ENCODE peak calls at places on chromosomes 16 and 17, in ten cellular contexts. R, E, U, O, P, Y, C, I, Z and J are unnamed samples.

GRCh38 chr17:76281573-76282371 is 16.6 kb downstream of the UBALD2 start:
- DNase-seq in R (no peak), E (no peak), U (no peak), O (no peak), P (no peak), Y (no peak), C (no peak), I (no peak), Z (no peak), J (no peak)

GRCh38 chr17:3843935-3844516 is 2.0 kb downstream of the NCBP3 start:
- DNase-seq in R (peak; percentile 59), E (peak; percentile 56), U (no peak), O (peak; percentile 40), P (peak; percentile 49), Y (no peak), C (peak; percentile 74), I (peak; percentile 56), Z (peak; percentile 58), J (peak; percentile 92)

GRCh38 chr16:30794634-30795033 is 7.6 kb upstream of the ZNF629 start:
- DNase-seq in R (no peak), E (no peak), U (no peak), O (no peak), P (no peak), Y (no peak), C (no peak), I (no peak), Z (no peak), J (no peak)

GRCh38 chr17:5583426-5584382 is 605 bp downstream of the NLRP1 start:
- DNase-seq in R (peak; percentile 23), E (no peak), U (peak; percentile 15), O (peak; percentile 67), P (no peak), Y (no peak), C (no peak), I (peak; percentile 76), Z (no peak), J (peak; percentile 46)

GRCh38 chr16:28597692-28598261 is 927 bp upstream of the SULT1A2 start:
- DNase-seq in R (peak; percentile 41), E (no peak), U (no peak), O (no peak), P (no peak), Y (peak; percentile 32), C (peak; percentile 65), I (no peak), Z (peak; percentile 50), J (peak; percentile 74)

GRCh38 chr17:61354895-61355294 is 44.7 kb upstream of the TBX2 start:
- DNase-seq in R (no peak), E (no peak), U (no peak), O (no peak), P (no peak), Y (no peak), C (peak; percentile 58), I (no peak), Z (peak; percentile 43), J (peak; percentile 85)

GRCh38 chr17:41939044-41939695 is 8.8 kb downstream of the ODAD4 start:
- DNase-seq in R (no peak), E (no peak), U (no peak), O (no peak), P (no peak), Y (no peak), C (no peak), I (no peak), Z (no peak), J (no peak)

GRCh38 chr16:3180445-3180878 is 7.5 kb upstream of the OR1F1 start:
- DNase-seq in R (no peak), E (no peak), U (no peak), O (no peak), P (no peak), Y (no peak), C (peak; percentile 76), I (no peak), Z (no peak), J (peak; percentile 89)

GRCh38 chr16:15785386-15786059 is 71.3 kb downstream of the MYH11 start:
- DNase-seq in R (no peak), E (no peak), U (peak; percentile 53), O (no peak), P (no peak), Y (peak; percentile 73), C (no peak), I (peak; percentile 13), Z (no peak), J (no peak)

GRCh38 chr16:84001726-84002125 is 33.7 kb downstream of the NECAB2 start:
- DNase-seq in R (no peak), E (no peak), U (no peak), O (no peak), P (no peak), Y (no peak), C (no peak), I (no peak), Z (no peak), J (no peak)

GRCh38 chr16:89291776-89292175 is 74.3 kb downstream of the ZNF778 start:
- DNase-seq in R (no peak), E (no peak), U (no peak), O (no peak), P (no peak), Y (peak; percentile 51), C (no peak), I (no peak), Z (peak; percentile 27), J (no peak)

GRCh38 chr16:22314661-22315626 is 17.7 kb downstream of the POLR3E start:
- DNase-seq in R (no peak), E (no peak), U (no peak), O (no peak), P (no peak), Y (no peak), C (no peak), I (no peak), Z (peak; percentile 49), J (peak; percentile 41)

GRCh38 chr16:23174622-23175021 is 7.9 kb upstream of the SCNN1G start:
- DNase-seq in R (no peak), E (no peak), U (peak; percentile 5), O (peak; percentile 11), P (no peak), Y (no peak), C (no peak), I (peak; percentile 44), Z (peak; percentile 49), J (peak; percentile 73)

GRCh38 chr16:1078579-1079021 is 6.1 kb downstream of the SSTR5 start:
- DNase-seq in R (no peak), E (no peak), U (peak; percentile 54), O (peak; percentile 95), P (no peak), Y (peak; percentile 92), C (no peak), I (peak; percentile 45), Z (no peak), J (no peak)

GRCh38 chr16:54510619-54511018 is 224.0 kb upstream of the IRX3 start:
- DNase-seq in R (no peak), E (no peak), U (no peak), O (no peak), P (no peak), Y (no peak), C (no peak), I (no peak), Z (no peak), J (no peak)
- H3K9ac ChIP-seq in R (no peak overlapping the region), E (no peak overlapping the region), U (no peak overlapping the region), O (no peak overlapping the region), P (no peak overlapping the region), Y (no peak overlapping the region), C (no peak overlapping the region), I (no peak overlapping the region), Z (no peak overlapping the region), J (no peak overlapping the region)

DNA sequence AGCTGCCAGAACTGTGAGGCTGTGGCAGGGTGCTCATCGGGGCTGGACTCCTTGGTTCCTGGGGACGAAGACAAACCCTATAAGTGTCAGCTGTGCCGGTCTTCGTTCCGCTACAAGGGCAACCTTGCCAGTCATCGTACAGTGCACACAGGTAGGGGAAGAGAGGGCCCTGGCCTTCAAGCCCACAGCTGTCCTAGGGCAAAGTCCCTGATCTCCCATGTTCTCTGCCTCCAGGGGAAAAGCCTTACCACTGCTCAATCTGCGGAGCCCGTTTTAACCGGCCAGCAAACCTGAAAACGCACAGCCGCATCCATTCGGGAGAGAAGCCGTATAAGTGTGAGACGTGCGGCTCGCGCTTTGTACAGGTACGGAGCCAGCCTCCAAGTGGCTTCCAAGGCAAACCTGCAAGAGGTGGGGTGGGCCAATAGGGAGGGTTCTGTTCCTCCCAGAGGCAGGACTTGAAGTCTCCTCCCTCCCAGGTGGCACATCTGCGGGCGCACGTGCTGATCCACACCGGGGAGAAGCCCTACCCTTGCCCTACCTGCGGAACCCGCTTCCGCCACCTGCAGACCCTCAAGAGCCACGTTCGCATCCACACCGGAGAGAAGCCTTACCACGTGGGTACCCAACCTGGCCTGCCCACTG is 3.7 kb downstream of the BCL6B start:
- DNase-seq in R (no peak), E (no peak), U (no peak), O (no peak), P (no peak), Y (no peak), C (peak; percentile 57), I (no peak), Z (no peak), J (no peak)
- H3K27ac ChIP-seq in R (no peak overlapping the region), E (no peak overlapping the region), U (no peak overlapping the region), O (peak overlapping the region; percentile 98), P (no peak overlapping the region), Y (no peak overlapping the region), C (no peak overlapping the region), I (no peak overlapping the region), Z (no peak overlapping the region), J (no peak overlapping the region)

DNA sequence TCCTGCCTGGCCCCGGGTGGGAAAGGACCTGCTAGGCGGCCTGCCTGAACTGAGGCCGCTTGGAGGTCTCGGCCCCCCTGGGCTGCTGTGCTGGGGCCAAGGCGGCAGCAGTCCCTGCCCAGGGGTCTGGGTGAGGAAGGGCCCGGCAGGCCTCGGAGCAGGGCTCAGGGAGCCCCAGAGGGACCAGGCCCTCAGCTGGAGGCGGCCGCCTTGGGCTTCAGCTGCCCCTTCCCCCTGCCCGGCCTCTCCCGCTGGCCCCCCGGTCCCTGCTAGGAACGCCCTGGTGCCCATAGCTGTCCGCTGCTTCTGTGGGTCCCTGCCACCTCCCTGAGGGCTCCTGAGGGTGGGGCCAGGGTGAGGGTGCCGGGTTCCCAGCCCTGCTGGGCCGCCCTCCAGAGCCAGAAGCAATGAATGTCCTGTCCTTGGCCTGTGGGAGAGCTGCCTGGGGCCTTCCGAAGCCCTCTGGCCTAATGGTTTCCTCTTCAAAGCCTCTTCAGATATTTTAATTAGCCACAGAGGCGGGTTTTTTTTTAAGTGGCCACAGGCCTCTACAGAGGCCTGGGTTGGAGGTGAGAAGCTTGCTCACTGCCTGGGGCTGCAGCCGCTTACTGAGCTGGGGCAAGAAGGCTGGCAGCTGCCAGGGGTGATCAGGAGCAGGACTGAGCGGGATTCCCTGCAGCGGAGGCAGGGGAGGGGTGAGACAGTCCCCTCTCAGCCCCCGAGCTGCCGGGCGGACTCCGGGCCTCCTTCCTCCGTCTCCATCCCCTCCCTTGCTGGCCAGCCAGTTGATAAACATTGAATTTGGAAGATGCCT is 10.0 kb downstream of the CENPX start:
- DNase-seq in R (no peak), E (no peak), U (no peak), O (no peak), P (peak; percentile 88), Y (no peak), C (no peak), I (no peak), Z (no peak), J (no peak)
- H3K9ac ChIP-seq in R (no peak overlapping the region), E (no peak overlapping the region), U (no peak overlapping the region), O (no peak overlapping the region), P (no peak overlapping the region), Y (no peak overlapping the region), C (no peak overlapping the region), I (no peak overlapping the region), Z (peak overlapping the region; percentile 37), J (no peak overlapping the region)

DNA sequence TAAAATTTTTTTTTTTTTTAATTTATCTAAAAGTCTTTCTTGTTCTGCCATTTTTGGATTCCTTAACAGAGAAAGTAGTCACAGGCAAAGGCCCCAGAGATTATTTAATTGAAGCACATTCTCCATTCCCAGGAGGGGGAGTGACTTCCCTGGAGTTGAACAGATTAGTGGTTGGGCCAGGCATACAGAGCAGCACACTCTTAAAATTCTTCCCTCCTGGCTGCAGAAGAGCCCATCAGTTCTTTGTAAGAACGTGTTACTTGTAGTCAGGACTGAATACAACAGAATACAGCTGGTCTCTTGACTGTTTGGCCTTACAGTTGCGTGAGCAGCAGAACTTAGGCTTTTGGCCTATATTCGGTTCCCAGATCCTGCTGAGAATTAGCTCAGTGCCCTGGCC is 1.8 kb downstream of the ALKBH5 start:
- DNase-seq in R (no peak), E (no peak), U (peak; percentile 43), O (peak; percentile 33), P (no peak), Y (no peak), C (no peak), I (peak; percentile 64), Z (peak; percentile 55), J (no peak)
- H3K27ac ChIP-seq in R (no peak overlapping the region), E (no peak overlapping the region), U (peak overlapping the region; percentile 41), O (peak overlapping the region; percentile 25), P (peak overlapping the region; percentile 96), Y (peak overlapping the region; percentile 1), C (no peak overlapping the region), I (peak overlapping the region; percentile 97), Z (no peak overlapping the region), J (peak overlapping the region; percentile 37)